ENCODE peak calls at places on chromosomes 16 and 17, in seven cellular contexts. M is activated T-helper 2 cell treated with anti-CD3 and anti-CD28 coated beads, Interferon-gamma antibody, Interleukin-2, Interleukin-4, amounts not matched to agents 10 μg/mL and 5 μg/mL and 100 μg/mL, durations not matched to agents 14 hours and 24 hours and 36 hours; V is NCI-H2029; J is iris pigment epithelial cell; R is astrocyte of the hippocampus; X is stromal cell of bone marrow; Q is activated naive CD4-positive, alpha-beta T cell treated with Interleukin-2 at 50 U/mL for 16 hours. T is an unnamed sample.

GRCh38 chr17:7484067-7484963 is at the start of gene POLR2A:
- DNase-seq in X (peak), J (peak), M (peak), V (peak), Q (peak), R (peak), T (peak)

GRCh38 chr17:74274703-74275340 is 788 bp downstream of the DNAI2 start:
- DNase-seq in V (no peak), J (no peak), X (no peak), R (no peak), Q (no peak), M (no peak), T (no peak)

GRCh38 chr16:28187595-28188004 is 24.2 kb downstream of the XPO6 start:
- DNase-seq in R (no peak), X (no peak), J (no peak), V (no peak), Q (no peak), M (no peak), T (no peak)

GRCh38 chr16:56281256-56281805 is 90.0 kb downstream of the GNAO1 start:
- DNase-seq in V (peak), X (no peak), J (no peak), R (peak), M (no peak), Q (no peak), T (no peak)

GRCh38 chr17:64401941-64402340 is 11.3 kb upstream of the PECAM1 start:
- DNase-seq in M (no peak), V (no peak), X (no peak), Q (no peak), R (no peak), J (no peak), T (no peak)

GRCh38 chr17:82959242-82959930 is 119.6 kb upstream of the ZNF750 start:
- DNase-seq in R (no peak), Q (no peak), V (no peak), M (no peak), X (no peak), J (no peak), T (no peak)

GRCh38 chr17:82051776-82052637 is at the start of the genes GPS1 and RFNG:
- DNase-seq in V (peak), M (peak), R (peak), X (no peak), J (peak), Q (peak), T (peak)

GRCh38 chr17:55432358-55433028 is 10.9 kb upstream of the MMD start:
- DNase-seq in R (no peak), M (no peak), J (peak), Q (no peak), V (no peak), X (no peak), T (no peak)

GRCh38 chr16:3242709-3243108 is 7.8 kb upstream of the ZNF200 start:
- DNase-seq in J (no peak), M (no peak), X (no peak), Q (no peak), V (no peak), R (no peak), T (no peak)

GRCh38 chr17:59666235-59666634 is 41.0 kb downstream of the PTRH2 start:
- DNase-seq in R (no peak), Q (no peak), V (no peak), X (no peak), J (peak), M (no peak), T (no peak)

GRCh38 chr17:62444063-62444462 is 20.4 kb downstream of the METTL2A start:
- DNase-seq in V (no peak), X (no peak), R (no peak), M (no peak), J (no peak), Q (no peak), T (no peak)

GRCh38 chr16:61274211-61274610 is 762.0 kb downstream of the CDH8 start:
- DNase-seq in J (no peak), X (no peak), Q (no peak), M (no peak), R (no peak), V (no peak), T (no peak)

GRCh38 chr16:11010576-11011221 is 66.3 kb downstream of the CLEC16A start:
- DNase-seq in V (no peak), J (no peak), R (no peak), M (no peak), Q (no peak), X (no peak), T (no peak)

GRCh38 chr17:38609280-38610031 is 3.7 kb upstream of the SRCIN1 start:
- DNase-seq in V (no peak), Q (no peak), X (no peak), R (no peak), J (no peak), M (no peak), T (no peak)

GRCh38 chr17:21466550-21466949 is 90.4 kb downstream of the KCNJ12 start:
- DNase-seq in Q (no peak), V (no peak), X (no peak), R (no peak), J (no peak), M (no peak), T (no peak)

GRCh38 chr16:47016700-47017133 is 43.2 kb upstream of the DNAJA2 start:
- DNase-seq in J (no peak), M (no peak), V (no peak), X (no peak), Q (peak), R (no peak), T (no peak)

GRCh38 chr16:89918453-89919347 is at the start of gene MC1R:
- DNase-seq in R (peak), X (no peak), M (no peak), V (no peak), Q (peak), J (peak), T (peak)

GRCh38 chr17:55005520-55005919 is 37.0 kb downstream of the STXBP4 start:
- DNase-seq in V (no peak), J (peak), X (no peak), R (peak), M (no peak), Q (no peak), T (no peak)

GRCh38 chr16:24847358-24847664 is 1.5 kb downstream of the SLC5A11 start:
- DNase-seq in Q (no peak), X (no peak), M (no peak), R (no peak), J (no peak), V (no peak), T (no peak)

GRCh38 chr16:48244863-48245195 is 729 bp downstream of the LONP2 start:
- DNase-seq in Q (no peak), R (no peak), X (no peak), M (no peak), V (no peak), J (no peak), T (no peak)

GRCh38 chr16:17331071-17331521 is 139.7 kb downstream of the XYLT1 start:
- DNase-seq in V (no peak), M (no peak), R (no peak), Q (no peak), J (no peak), X (peak), T (no peak)

GRCh38 chr17:6393368-6393952 is 41.5 kb downstream of the AIPL1 start:
- DNase-seq in M (no peak), V (peak), Q (no peak), X (no peak), J (no peak), R (peak), T (no peak)

GRCh38 chr16:51113254-51114125 is 37.6 kb downstream of the SALL1 start:
- DNase-seq in Q (no peak), R (no peak), V (no peak), X (no peak), M (no peak), J (no peak), T (no peak)

GRCh38 chr17:32504166-32504990 is 17.6 kb downstream of the CDK5R1 start:
- DNase-seq in R (peak), X (no peak), M (no peak), V (no peak), Q (peak), J (no peak), T (peak)

GRCh38 chr17:40320771-40321501 is 12.0 kb downstream of the RARA start:
- DNase-seq in J (no peak), Q (no peak), M (no peak), V (no peak), R (peak), X (no peak), T (peak)

GRCh38 chr16:3259829-3260228 is 3.4 kb upstream of the MEFV start:
- DNase-seq in M (no peak), J (no peak), X (no peak), Q (no peak), R (no peak), V (no peak), T (no peak)

GRCh38 chr17:16989953-16990860 is 18.3 kb upstream of the TNFRSF13B start:
- DNase-seq in M (no peak), J (no peak), X (no peak), Q (no peak), V (no peak), R (no peak), T (peak)

GRCh38 chr16:31476305-31477219 is 4.6 kb downstream of the TGFB1I1 start:
- DNase-seq in J (no peak), M (peak), R (no peak), Q (peak), X (no peak), V (peak), T (no peak)

GRCh38 chr16:26464576-26465266 is 602.0 kb upstream of the C16orf82 start:
- DNase-seq in M (no peak), Q (no peak), V (no peak), J (no peak), X (no peak), R (no peak), T (no peak)

GRCh38 chr17:65173951-65174683 is 36.9 kb downstream of the RGS9 start:
- DNase-seq in Q (no peak), J (no peak), V (no peak), R (no peak), M (no peak), X (no peak), T (no peak)

GRCh38 chr17:82301916-82302497 is 15.4 kb downstream of the CD7 start:
- DNase-seq in M (peak), R (no peak), V (no peak), Q (peak), J (no peak), X (no peak), T (no peak)

GRCh38 chr17:63041251-63041650 is 75.2 kb downstream of the TANC2 start:
- DNase-seq in M (no peak), R (no peak), J (peak), V (no peak), X (no peak), Q (no peak), T (no peak)

GRCh38 chr16:9151597-9151996 is 60.2 kb downstream of the HAPSTR1 start:
- DNase-seq in V (peak), Q (no peak), R (no peak), X (no peak), M (no peak), J (peak), T (no peak)

GRCh38 chr17:40110457-40110856 is 10.1 kb upstream of the NR1D1 start:
- DNase-seq in R (no peak), X (no peak), Q (no peak), V (no peak), J (no peak), M (no peak), T (no peak)

GRCh38 chr17:32876414-32877163 is at the start of gene MYO1D:
- DNase-seq in V (no peak), X (no peak), M (peak), J (no peak), R (no peak), Q (peak), T (peak)

GRCh38 chr17:9669551-9670008 is 24.3 kb downstream of the USP43 start:
- DNase-seq in X (no peak), V (no peak), Q (no peak), R (peak), M (no peak), J (no peak), T (peak)

GRCh38 chr17:53780320-53780719 is 42.4 kb upstream of the KIF2B start:
- DNase-seq in X (no peak), V (no peak), J (no peak), R (no peak), M (no peak), Q (no peak), T (no peak)

GRCh38 chr17:58446086-58446485 is 28.8 kb upstream of the RNF43 start:
- DNase-seq in Q (no peak), X (no peak), V (no peak), J (no peak), R (no peak), M (no peak), T (no peak)

GRCh38 chr16:89949756-89950155 is 1.2 kb downstream of the DEF8 start:
- DNase-seq in V (no peak), M (no peak), X (no peak), R (no peak), Q (no peak), J (no peak), T (no peak)